ENCODE peak calls at places on chromosomes 3 and 15, in five cellular contexts. U is colonic mucosa, N is SJSA1, V is spleen, L is mesenchymal stem cell. Y is an unnamed sample.

GRCh38 chr3:8450618-8451017 is 51.0 kb upstream of the LMCD1 start:
- DNase-seq in U (no peak), N (no peak), V (no peak), L (no peak), Y (no peak)

GRCh38 chr3:13698498-13698897 is 149.6 kb downstream of the FBLN2 start:
- DNase-seq in U (no peak), N (no peak), V (no peak), L (no peak), Y (peak; percentile 63)

GRCh38 chr3:8095724-8096123 is 405.9 kb upstream of the LMCD1 start:
- DNase-seq in U (no peak), N (no peak), V (no peak), L (peak; percentile 11), Y (peak; percentile 84)

GRCh38 chr3:32557640-32558352 is 12.9 kb downstream of the DYNC1LI1 start:
- DNase-seq in U (no peak), N (no peak), V (no peak), L (no peak), Y (no peak)

GRCh38 chr3:29451901-29452300 is 171.0 kb downstream of the RBMS3 start:
- DNase-seq in U (no peak), N (no peak), V (no peak), L (no peak), Y (no peak)

GRCh38 chr3:197736010-197736490 is 654 bp downstream of the RUBCN start:
- DNase-seq in U (peak; percentile 45), N (no peak), V (peak; percentile 84), L (peak; percentile 47), Y (peak; percentile 78)

GRCh38 chr15:50883903-50884302 is 24.6 kb upstream of the AP4E1 start:
- DNase-seq in U (no peak), N (peak; percentile 52), V (no peak), L (peak; percentile 64), Y (no peak)

GRCh38 chr3:3605181-3605580 is 194.1 kb upstream of the LRRN1 start:
- DNase-seq in U (no peak), N (no peak), V (no peak), L (no peak), Y (no peak)

GRCh38 chr15:40598126-40598525 is 4.1 kb downstream of the KNL1 start:
- DNase-seq in U (no peak), N (no peak), V (no peak), L (no peak), Y (no peak)

GRCh38 chr3:39933986-39934693 is 124.7 kb downstream of the MYRIP start:
- DNase-seq in U (no peak), N (no peak), V (no peak), L (no peak), Y (no peak)

GRCh38 chr3:73569246-73569760 is 55.4 kb downstream of the PDZRN3 start:
- DNase-seq in U (no peak), N (no peak), V (no peak), L (no peak), Y (no peak)

GRCh38 chr3:122024800-122025199 is 2.8 kb upstream of the ILDR1 start:
- DNase-seq in U (no peak), N (no peak), V (no peak), L (no peak), Y (no peak)

GRCh38 chr15:31272558-31273257 is 53.9 kb upstream of the KLF13 start:
- DNase-seq in U (peak; percentile 94), N (peak; percentile 40), V (no peak), L (no peak), Y (no peak)

GRCh38 chr3:113556556-113557335 is 24.4 kb downstream of the SIDT1 start:
- DNase-seq in U (peak; percentile 75), N (no peak), V (no peak), L (no peak), Y (no peak)

GRCh38 chr3:13254028-13254951 is 165.8 kb downstream of the NUP210 start:
- DNase-seq in U (no peak), N (no peak), V (no peak), L (no peak), Y (no peak)

GRCh38 chr3:14082108-14082657 is 42.5 kb downstream of the CHCHD4 start:
- DNase-seq in U (no peak), N (no peak), V (no peak), L (no peak), Y (no peak)

GRCh38 chr15:76763554-76763953 is 141.6 kb downstream of the SCAPER start:
- DNase-seq in U (no peak), N (no peak), V (no peak), L (no peak), Y (no peak)

GRCh38 chr15:59371458-59372351 is 966 bp downstream of the MYO1E start:
- DNase-seq in U (peak; percentile 59), N (no peak), V (peak; percentile 86), L (no peak), Y (peak; percentile 69)

GRCh38 chr3:138049157-138049919 is 39.4 kb downstream of the CLDN18 start:
- DNase-seq in U (no peak), N (no peak), V (no peak), L (peak; percentile 56), Y (peak; percentile 79)

GRCh38 chr3:114867359-114867758 is 279.7 kb downstream of the ZBTB20 start:
- DNase-seq in U (no peak), N (no peak), V (no peak), L (no peak), Y (no peak)

GRCh38 chr15:94255540-94255939 is 24.2 kb downstream of the MCTP2 start:
- DNase-seq in U (no peak), N (no peak), V (no peak), L (peak; percentile 27), Y (no peak)

GRCh38 chr15:39969871-39970270 is 36.0 kb downstream of the EIF2AK4 start:
- DNase-seq in U (peak; percentile 79), N (no peak), V (no peak), L (peak; percentile 37), Y (no peak)

GRCh38 chr3:144119611-144120010 is 148.0 kb downstream of the DIPK2A start:
- DNase-seq in U (no peak), N (no peak), V (no peak), L (no peak), Y (no peak)

GRCh38 chr15:69557340-69558137 is 104.9 kb downstream of the RPLP1 start:
- DNase-seq in U (peak; percentile 57), N (peak; percentile 83), V (no peak), L (peak; percentile 93), Y (no peak)

GRCh38 chr15:78179286-78179840 is 30.2 kb downstream of the IDH3A start:
- DNase-seq in U (peak; percentile 14), N (no peak), V (no peak), L (no peak), Y (no peak)

GRCh38 chr15:35752134-35752466 is 206.1 kb upstream of the DPH6 start:
- DNase-seq in U (no peak), N (no peak), V (no peak), L (no peak), Y (no peak)

GRCh38 chr3:90011136-90011535 is 903.7 kb downstream of the EPHA3 start:
- DNase-seq in U (no peak), N (no peak), V (no peak), L (peak; percentile 28), Y (no peak)

GRCh38 chr3:65342084-65342683 is 654.4 kb upstream of the ADAMTS9 start:
- DNase-seq in U (peak; percentile 73), N (peak; percentile 52), V (peak; percentile 76), L (peak; percentile 44), Y (peak; percentile 94)

GRCh38 chr3:19022546-19022945 is 125.8 kb upstream of the KCNH8 start:
- DNase-seq in U (no peak), N (no peak), V (no peak), L (no peak), Y (no peak)

GRCh38 chr15:90891346-90891949 is 7.1 kb downstream of the FES start:
- DNase-seq in U (no peak), N (no peak), V (no peak), L (no peak), Y (no peak)

GRCh38 chr15:101323793-101324505 is 28.9 kb upstream of the SNRPA1 start:
- DNase-seq in U (peak; percentile 34), N (no peak), V (peak; percentile 56), L (no peak), Y (no peak)

GRCh38 chr3:50339485-50340196 is 995 bp downstream of the RASSF1 start:
- DNase-seq in U (peak; percentile 37), N (no peak), V (peak; percentile 79), L (no peak), Y (no peak)
- H3K27ac ChIP-seq in U (peak overlapping the region; percentile 97), N (no peak overlapping the region), V (peak overlapping the region; percentile 97), L (no peak overlapping the region), Y (no peak overlapping the region)

GRCh38 chr3:156180077-156180476 is 59.7 kb downstream of the KCNAB1 start:
- DNase-seq in U (no peak), N (no peak), V (no peak), L (peak; percentile 3), Y (no peak)
- H3K9me3 ChIP-seq in U (no peaks in the 10 kb centered on the region), N (no peaks in the 10 kb centered on the region), V (no peaks in the 10 kb centered on the region), L (no peaks in the 10 kb centered on the region), Y (no peaks in the 10 kb centered on the region)

GRCh38 chr3:16253601-16254000 is 11.1 kb downstream of the DPH3 start:
- DNase-seq in U (no peak), N (no peak), V (peak; percentile 59), L (no peak), Y (no peak)
- H3K27ac ChIP-seq in U (no peak overlapping the region), N (no peak overlapping the region), V (no peak overlapping the region), L (no peak overlapping the region), Y (no peak overlapping the region)

GRCh38 chr3:118097660-118098059 is 937.0 kb downstream of the IGSF11 start:
- DNase-seq in U (no peak), N (no peak), V (no peak), L (no peak), Y (no peak)
- H3K9me3 ChIP-seq in U (no peaks in the 10 kb centered on the region), N (no peaks in the 10 kb centered on the region), V (peaks cover 33% of the 10 kb centered on the region), L (peaks cover 8% of the 10 kb centered on the region), Y (peaks cover 32% of the 10 kb centered on the region)

DNA sequence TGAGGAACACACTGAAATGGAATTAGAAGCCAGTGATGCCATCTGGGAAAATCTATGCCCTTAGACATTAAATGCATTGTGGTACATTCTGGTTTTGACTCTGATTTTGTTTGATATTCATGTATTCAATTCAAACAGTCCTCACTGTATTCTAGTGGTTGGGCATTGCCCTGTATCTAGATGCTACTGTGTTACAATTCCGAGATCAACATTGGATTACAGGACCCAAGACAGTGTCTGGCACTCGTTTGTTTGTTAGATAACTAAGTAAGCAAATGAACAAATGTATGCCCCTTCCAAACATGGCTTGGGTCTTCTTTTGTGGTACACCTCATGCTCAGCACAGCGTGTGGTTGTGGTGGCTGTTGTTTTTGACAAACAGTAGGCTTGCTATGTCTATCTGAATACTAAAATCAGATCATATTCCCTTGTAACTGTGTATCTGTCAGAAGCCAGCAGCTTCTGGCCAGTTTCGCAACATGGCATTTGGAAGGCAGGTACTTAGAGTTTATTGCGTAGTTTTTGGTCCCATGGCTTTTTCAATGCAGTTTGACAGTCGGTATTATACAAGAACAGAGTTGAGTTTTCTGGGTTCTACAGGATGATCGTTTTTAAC is 5.7 kb downstream of the FILIP1L start:
- DNase-seq in U (no peak), N (no peak), V (no peak), L (no peak), Y (no peak)
- H3K27ac ChIP-seq in U (no peak overlapping the region), N (no peak overlapping the region), V (no peak overlapping the region), L (no peak overlapping the region), Y (no peak overlapping the region)

GRCh38 chr3:177894021-177894690 is 642.1 kb upstream of the KCNMB2 start:
- DNase-seq in U (no peak), N (no peak), V (no peak), L (no peak), Y (no peak)
- H3K9me3 ChIP-seq in U (no peaks in the 10 kb centered on the region), N (no peaks in the 10 kb centered on the region), V (peaks cover 27% of the 10 kb centered on the region), L (peaks cover 16% of the 10 kb centered on the region), Y (peaks cover 7% of the 10 kb centered on the region)

Y was measured in endodermal cell.